ENCODE peak calls at places on chromosomes 3 and 15, in eight cellular contexts. E, W, Q, M, S, K, V and N are unnamed samples.
A peak's percentile ranks its signal among the peaks of the same experiment; 100 is the strongest.

GRCh38 chr3:42179110-42179725 is 86.8 kb downstream of the CCK start:
- DNase-seq in E (peak; percentile 65), W (peak; percentile 85), Q (no peak), M (peak; percentile 29), S (no peak), K (no peak), V (no peak), N (no peak)

GRCh38 chr15:74958320-74958907 is 1.8 kb upstream of the RPP25 start:
- DNase-seq in E (peak; percentile 78), W (peak; percentile 77), Q (peak; percentile 63), M (peak; percentile 56), S (peak; percentile 81), K (peak; percentile 68), V (peak; percentile 35), N (no peak)

GRCh38 chr3:127749361-127749760 is 73.0 kb downstream of the MGLL start:
- DNase-seq in E (no peak), W (no peak), Q (no peak), M (no peak), S (no peak), K (no peak), V (no peak), N (no peak)

GRCh38 chr3:142243134-142243533 is 17.7 kb upstream of the GK5 start:
- DNase-seq in E (no peak), W (no peak), Q (no peak), M (no peak), S (no peak), K (no peak), V (no peak), N (no peak)

GRCh38 chr3:61009025-61009424 is 242.2 kb downstream of the FHIT start:
- DNase-seq in E (no peak), W (no peak), Q (no peak), M (no peak), S (peak; percentile 55), K (no peak), V (no peak), N (no peak)

GRCh38 chr3:148106062-148106461 is 591.6 kb upstream of the AGTR1 start:
- DNase-seq in E (no peak), W (no peak), Q (no peak), M (no peak), S (no peak), K (no peak), V (no peak), N (no peak)

GRCh38 chr3:15264486-15264885 is 58.4 kb downstream of the CAPN7 start:
- DNase-seq in E (no peak), W (no peak), Q (no peak), M (no peak), S (no peak), K (no peak), V (no peak), N (no peak)

GRCh38 chr3:29279830-29280229 is 1.0 kb upstream of the RBMS3 start:
- DNase-seq in E (no peak), W (no peak), Q (no peak), M (peak; percentile 22), S (no peak), K (no peak), V (peak; percentile 24), N (no peak)

GRCh38 chr15:41928637-41929620 is 35.1 kb upstream of the SPTBN5 start:
- DNase-seq in E (no peak), W (no peak), Q (no peak), M (peak; percentile 49), S (peak; percentile 65), K (peak; percentile 63), V (peak; percentile 23), N (peak; percentile 52)

GRCh38 chr15:41932101-41932500 is 38.2 kb upstream of the SPTBN5 start:
- DNase-seq in E (no peak), W (no peak), Q (no peak), M (no peak), S (no peak), K (no peak), V (peak; percentile 8), N (no peak)

GRCh38 chr15:41932511-41932910 is 38.7 kb upstream of the SPTBN5 start:
- DNase-seq in E (no peak), W (peak; percentile 58), Q (no peak), M (no peak), S (no peak), K (no peak), V (peak; percentile 13), N (no peak)

GRCh38 chr15:41930867-41931222 is 37.0 kb upstream of the SPTBN5 start:
- DNase-seq in E (no peak), W (no peak), Q (no peak), M (no peak), S (no peak), K (no peak), V (no peak), N (no peak)

GRCh38 chr15:41930221-41930866 is 36.5 kb upstream of the SPTBN5 start:
- DNase-seq in E (no peak), W (no peak), Q (no peak), M (peak; percentile 65), S (peak; percentile 78), K (peak; percentile 64), V (peak; percentile 16), N (no peak)
- TF ChIP-seq CTCF in E (no peak), W (peak; percentile 87), Q (no peak), M (no peak), S (peak; percentile 24), K (peak; percentile 46), V (no peak), N (no peak)

GRCh38 chr15:54609152-54609551 is 587.6 kb downstream of the RSL24D1 start:
- DNase-seq in E (no peak), W (no peak), Q (no peak), M (no peak), S (no peak), K (no peak), V (no peak), N (no peak)

GRCh38 chr15:54605556-54605955 is 591.2 kb downstream of the RSL24D1 start:
- DNase-seq in E (no peak), W (no peak), Q (no peak), M (no peak), S (no peak), K (no peak), V (no peak), N (no peak)

DNA sequence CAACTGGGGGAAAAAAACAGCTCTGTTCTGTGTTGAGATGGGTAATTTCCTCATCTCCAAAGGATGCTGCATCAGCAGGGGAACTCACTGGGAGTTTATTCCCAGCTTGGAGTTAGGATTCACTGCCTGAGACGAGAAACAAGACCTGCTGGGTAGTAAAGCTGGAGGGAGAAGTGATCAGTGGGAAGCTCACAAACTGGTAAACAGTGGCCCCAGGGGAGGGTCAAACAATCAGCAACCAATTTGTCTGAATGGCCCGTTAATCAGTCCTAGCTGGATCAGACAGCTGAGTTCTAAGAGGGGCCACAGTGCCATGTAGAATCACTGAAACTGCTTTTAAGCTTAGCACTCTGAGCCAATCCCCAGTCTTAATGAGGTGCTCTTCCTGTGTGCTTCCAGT is 591.8 kb downstream of the RSL24D1 start:
- DNase-seq in E (no peak), W (no peak), Q (no peak), M (no peak), S (no peak), K (no peak), V (no peak), N (no peak)
- H3K27me3 ChIP-seq in E (no peaks in the 10 kb centered on the region), W (peaks cover 10% of the 10 kb centered on the region), Q (no peaks in the 10 kb centered on the region), M (no peaks in the 10 kb centered on the region), S (no peaks in the 10 kb centered on the region), K (no peaks in the 10 kb centered on the region), V (no peaks in the 10 kb centered on the region), N (no peaks in the 10 kb centered on the region)

GRCh38 chr3:102530443-102531195 is 95.8 kb downstream of the ZPLD1 start:
- DNase-seq in E (no peak), W (no peak), Q (no peak), M (no peak), S (no peak), K (no peak), V (no peak), N (no peak)

GRCh38 chr3:102528727-102529126 is 93.9 kb downstream of the ZPLD1 start:
- DNase-seq in E (no peak), W (no peak), Q (no peak), M (no peak), S (no peak), K (no peak), V (no peak), N (no peak)

GRCh38 chr3:102526865-102527264 is 92.0 kb downstream of the ZPLD1 start:
- DNase-seq in E (no peak), W (no peak), Q (no peak), M (no peak), S (no peak), K (no peak), V (no peak), N (no peak)

GRCh38 chr3:102531686-102532085 is 96.9 kb downstream of the ZPLD1 start:
- DNase-seq in E (no peak), W (no peak), Q (no peak), M (no peak), S (no peak), K (no peak), V (no peak), N (no peak)

DNA sequence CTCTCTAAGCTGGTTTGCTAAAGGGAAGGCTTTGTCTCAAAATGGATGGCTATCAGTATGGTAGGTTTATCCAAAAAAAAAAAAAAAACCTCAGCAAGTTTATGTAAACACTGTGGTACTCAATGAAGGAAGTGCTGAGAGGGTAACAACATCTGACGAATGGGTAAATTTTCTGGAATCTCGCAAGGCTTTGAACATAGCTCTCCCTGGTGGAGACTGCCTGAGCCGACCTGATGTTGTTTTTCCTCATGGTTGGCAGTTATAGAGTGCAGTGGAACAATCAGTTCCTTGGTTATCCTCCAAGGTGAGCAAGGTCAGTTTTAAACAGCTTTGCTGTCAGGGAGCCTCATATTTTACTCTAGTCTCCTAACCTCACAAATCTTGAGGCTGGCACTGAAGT is 94.6 kb downstream of the ZPLD1 start:
- DNase-seq in E (no peak), W (no peak), Q (no peak), M (no peak), S (no peak), K (no peak), V (no peak), N (no peak)
- TF ChIP-seq CTCF in E (no peak), W (peak; percentile 43), Q (no peak), M (peak; percentile 10), S (peak; percentile 7), K (peak; percentile 54), V (no peak), N (no peak)

GRCh38 chr3:157824281-157824680 is 281.9 kb downstream of the SHOX2 start:
- DNase-seq in E (no peak), W (no peak), Q (no peak), M (no peak), S (no peak), K (no peak), V (no peak), N (no peak)

GRCh38 chr3:157819826-157820517 is 286.2 kb downstream of the SHOX2 start:
- DNase-seq in E (no peak), W (no peak), Q (no peak), M (no peak), S (no peak), K (no peak), V (no peak), N (no peak)

GRCh38 chr3:157819415-157819814 is 286.8 kb downstream of the SHOX2 start:
- DNase-seq in E (no peak), W (no peak), Q (no peak), M (no peak), S (no peak), K (no peak), V (no peak), N (no peak)

DNA sequence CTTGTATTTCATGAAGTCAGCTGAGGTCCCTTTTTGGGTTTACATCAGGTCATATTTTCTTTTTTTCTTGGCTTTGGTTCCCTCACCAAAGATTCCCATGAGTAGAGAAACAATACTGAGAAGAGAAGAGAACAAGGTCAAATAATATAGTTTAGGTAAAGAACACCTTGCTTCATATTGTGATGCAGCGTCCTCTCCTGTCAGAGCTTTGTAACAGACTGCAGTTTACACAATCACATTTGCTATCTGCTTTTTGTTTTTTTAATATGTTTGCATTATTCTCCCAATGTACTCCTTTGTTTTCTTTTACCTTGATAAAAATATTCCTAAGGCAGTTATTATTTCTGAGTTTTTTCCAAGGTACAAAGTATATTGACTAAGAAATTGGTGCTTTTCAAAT is 283.2 kb downstream of the SHOX2 start:
- DNase-seq in E (no peak), W (no peak), Q (no peak), M (no peak), S (no peak), K (no peak), V (no peak), N (no peak)
- H3K27me3 ChIP-seq in E (no peaks in the 10 kb centered on the region), W (no peaks in the 10 kb centered on the region), Q (no peaks in the 10 kb centered on the region), M (no peaks in the 10 kb centered on the region), S (no peaks in the 10 kb centered on the region), K (no peaks in the 10 kb centered on the region), V (no peaks in the 10 kb centered on the region), N (no peaks in the 10 kb centered on the region)